ENCODE peak calls at places on chromosomes 2 and 18, in four cellular contexts. I is H1, U is GM12878, C is HepG2. N is an unnamed sample.

GRCh38 chr2:165408191-165408590 is 61.3 kb upstream of the CSRNP3 start:
- DNase-seq in U (no peak), I (no peak), C (no peak), N (no peak)

GRCh38 chr2:82344670-82345069 is 2040.1 kb upstream of the LRRTM1 start:
- DNase-seq in I (no peak), C (peak), U (no peak), N (no peak)

GRCh38 chr2:25707927-25708326 is 34.5 kb upstream of the DTNB start:
- DNase-seq in I (no peak), U (no peak), C (peak), N (no peak)

GRCh38 chr2:91442246-91442905 is 2750.9 kb downstream of the RPIA start:
- DNase-seq in C (no peak), I (peak), U (no peak), N (peak)

GRCh38 chr2:201642086-201642578 is 1.2 kb downstream of the TMEM237 start:
- DNase-seq in C (no peak), U (peak), I (no peak), N (no peak)

GRCh38 chr18:78242796-78243195 is 736.8 kb upstream of the SALL3 start:
- DNase-seq in I (no peak), C (no peak), U (no peak), N (no peak)

GRCh38 chr18:54444309-54444914 is 86.7 kb downstream of the C18orf54 start:
- DNase-seq in U (no peak), C (peak), I (peak), N (peak)

GRCh38 chr2:190959911-190960788 is 53.8 kb downstream of the STAT1 start:
- DNase-seq in C (no peak), I (no peak), U (no peak), N (no peak)

GRCh38 chr2:127535422-127535901 is at the start of gene MYO7B:
- DNase-seq in I (no peak), U (no peak), C (no peak), N (no peak)

GRCh38 chr2:70927138-70927537 is 8.6 kb upstream of the ATP6V1B1 start:
- DNase-seq in I (peak), U (no peak), C (no peak), N (no peak)

GRCh38 chr2:118847447-118848172 is at the start of gene EN1:
- DNase-seq in I (peak), U (no peak), C (no peak), N (peak)

GRCh38 chr18:45998244-45998643 is 31.1 kb upstream of the EPG5 start:
- DNase-seq in U (no peak), C (no peak), I (no peak), N (peak)

GRCh38 chr2:7053650-7054262 is 136.5 kb downstream of the RNF144A start:
- DNase-seq in C (no peak), I (no peak), U (no peak), N (no peak)

GRCh38 chr2:216082805-216083204 is 1.1 kb downstream of the TMEM169 start:
- DNase-seq in C (peak), I (no peak), U (no peak), N (no peak)

GRCh38 chr2:120393456-120393855 is 47.5 kb downstream of the INHBB start:
- DNase-seq in I (no peak), U (no peak), C (no peak), N (no peak)

GRCh38 chr18:79275461-79275860 is 120.3 kb upstream of the NFATC1 start:
- DNase-seq in I (no peak), U (no peak), C (no peak), N (no peak)

GRCh38 chr2:241983571-241984270 is 114.2 kb downstream of the RTP5 start:
- DNase-seq in I (no peak), U (no peak), C (no peak), N (no peak)

GRCh38 chr18:7593194-7593819 is 26.2 kb downstream of the PTPRM start:
- DNase-seq in U (no peak), I (no peak), C (no peak), N (no peak)

GRCh38 chr2:108978709-108979111 is 10.3 kb downstream of the EDAR start:
- DNase-seq in U (no peak), I (no peak), C (no peak), N (no peak)

GRCh38 chr18:58787750-58788149 is 76.9 kb upstream of the ZNF532 start:
- DNase-seq in I (no peak), C (no peak), U (no peak), N (no peak)

GRCh38 chr2:189674374-189675112 is at the start of gene ANKAR:
- DNase-seq in I (peak), C (peak), U (peak), N (no peak)

GRCh38 chr2:165371356-165371755 is 98.1 kb upstream of the CSRNP3 start:
- DNase-seq in C (no peak), I (no peak), U (no peak), N (no peak)

GRCh38 chr2:233259745-233260144 is 8.3 kb downstream of the ATG16L1 start:
- DNase-seq in C (no peak), U (no peak), I (no peak), N (no peak)

GRCh38 chr2:157488877-157489276 is 45.0 kb upstream of the CYTIP start:
- DNase-seq in C (no peak), I (no peak), U (no peak), N (no peak)

GRCh38 chr18:24413148-24413547 is 13.3 kb upstream of the IMPACT start:
- DNase-seq in C (no peak), I (peak), U (no peak), N (no peak)

GRCh38 chr2:101450965-101451364 is 23.9 kb downstream of the RFX8 start:
- DNase-seq in C (no peak), I (no peak), U (no peak), N (no peak)

GRCh38 chr2:100178085-100178788 is 35.8 kb upstream of the AFF3 start:
- DNase-seq in U (peak), C (peak), I (peak), N (peak)

GRCh38 chr18:21264651-21265050 is 22.6 kb downstream of the GREB1L start:
- DNase-seq in I (no peak), U (no peak), C (peak), N (no peak)

GRCh38 chr18:13620206-13620672 is 106.1 kb downstream of the FAM210A start:
- DNase-seq in U (no peak), I (no peak), C (no peak), N (no peak)

GRCh38 chr2:25887624-25888242 is 9.4 kb upstream of the ASXL2 start:
- DNase-seq in I (no peak), U (no peak), C (peak), N (no peak)

GRCh38 chr2:54635554-54636152 is 87.8 kb upstream of the EML6 start:
- DNase-seq in I (no peak), C (no peak), U (no peak), N (no peak)

GRCh38 chr2:158101384-158101926 is at the start of gene UPP2:
- DNase-seq in I (no peak), U (no peak), C (peak), N (no peak)

GRCh38 chr2:165700511-165700910 is 93.5 kb downstream of the GALNT3 start:
- DNase-seq in C (no peak), I (no peak), U (no peak), N (no peak)

GRCh38 chr2:27370816-27371620 is 602 bp downstream of the SNX17 start:
- DNase-seq in U (peak), C (no peak), I (peak), N (peak)

GRCh38 chr2:67660015-67660602 is 263.0 kb downstream of the ETAA1 start:
- DNase-seq in U (no peak), I (no peak), C (no peak), N (no peak)

GRCh38 chr2:65499216-65499615 is 66.8 kb upstream of the SPRED2 start:
- DNase-seq in C (no peak), U (no peak), I (no peak), N (no peak)

DNA sequence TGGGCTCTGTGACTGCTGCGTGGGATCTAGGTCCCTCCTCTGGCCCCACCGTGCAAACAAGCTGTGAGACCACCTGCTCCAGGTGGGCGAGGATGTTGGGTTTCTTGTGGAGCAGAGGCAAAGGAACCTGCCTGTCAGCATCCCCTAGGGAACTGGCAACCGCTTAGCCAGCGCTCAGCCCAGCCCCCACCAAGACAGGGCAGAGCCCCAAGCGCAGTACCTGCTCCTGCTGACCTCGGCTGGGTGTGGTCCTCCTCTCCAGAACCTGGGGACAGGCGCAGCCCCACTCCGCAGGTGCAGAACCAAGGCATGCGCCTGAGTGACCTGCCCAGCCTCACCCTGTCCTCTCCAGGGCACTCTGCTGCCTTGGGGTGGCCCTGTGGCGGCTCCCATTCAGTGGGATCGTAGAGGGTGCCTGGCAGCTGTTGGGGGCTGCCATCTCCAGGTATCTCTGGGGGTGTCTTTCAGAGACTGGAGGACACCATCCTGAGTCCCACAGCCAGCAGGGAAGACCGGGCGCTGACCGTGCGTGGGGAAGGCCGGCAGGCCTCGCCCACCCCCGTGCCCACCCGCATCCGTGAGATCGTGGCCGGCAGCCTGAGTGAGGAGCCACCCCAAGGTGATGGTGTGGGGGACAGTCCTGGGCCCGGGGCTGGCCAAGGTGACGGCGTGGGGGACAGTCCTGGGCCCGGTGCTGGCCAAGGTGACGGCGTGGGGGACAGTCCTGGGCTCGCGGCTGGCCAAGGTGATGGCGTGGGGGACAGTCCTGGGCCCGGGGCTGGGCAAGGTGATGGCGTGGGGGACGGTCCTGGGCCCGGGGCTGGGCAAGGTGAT is 12.3 kb downstream of the CROCC2 start:
- DNase-seq in I (peak), C (no peak), U (no peak), N (no peak)
- TF ChIP-seq BRCA1 in I (no peak), C (no peak), U (no peak), N (no peak)

DNA sequence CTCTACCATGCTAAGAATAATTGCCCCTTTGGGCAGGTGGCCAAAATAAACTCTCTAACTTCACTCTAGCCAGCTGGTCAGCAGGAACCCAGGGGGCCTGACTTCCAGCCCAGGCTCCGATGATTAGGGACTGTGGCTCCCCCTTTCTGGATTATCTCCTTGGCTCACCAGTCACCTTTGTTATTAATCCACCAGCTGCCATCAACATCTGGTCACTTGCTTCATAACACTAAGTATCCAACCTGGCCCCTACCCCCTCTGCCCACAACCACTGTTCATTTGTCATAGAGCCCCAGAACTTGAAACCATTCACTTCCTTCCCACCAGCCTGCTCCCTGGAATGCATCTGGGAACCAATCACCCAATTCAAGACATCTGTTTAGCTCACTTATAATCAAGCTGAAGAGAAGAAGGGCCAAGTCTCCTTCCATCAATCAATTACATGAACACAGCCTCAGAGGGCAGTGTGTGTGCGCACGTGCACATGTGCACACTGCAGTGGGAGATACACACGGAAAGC is 215.2 kb downstream of the ALK start:
- DNase-seq in U (no peak), I (no peak), C (no peak), N (no peak)
- TF ChIP-seq BRCA1 in U (no peak), I (no peak), C (no peak), N (no peak)

GRCh38 chr2:193114827-193115226 is 920.1 kb upstream of the TMEFF2 start:
- DNase-seq in C (no peak), I (no peak), U (no peak), N (no peak)
- TF ChIP-seq BRCA1 in C (no peak), I (no peak), U (no peak), N (no peak)

GRCh38 chr2:194103941-194104655 is 1552.9 kb upstream of the SLC39A10 start:
- DNase-seq in U (no peak), C (no peak), I (no peak), N (no peak)

GRCh38 chr2:194105358-194105757 is 1551.7 kb upstream of the SLC39A10 start:
- DNase-seq in C (no peak), I (no peak), U (no peak), N (no peak)

GRCh38 chr2:194100201-194100600 is 1556.8 kb upstream of the SLC39A10 start:
- DNase-seq in C (no peak), I (no peak), U (no peak), N (no peak)

GRCh38 chr2:194104687-194105086 is 1552.3 kb upstream of the SLC39A10 start:
- DNase-seq in U (peak), C (no peak), I (no peak), N (no peak)
- TF ChIP-seq BRCA1 in U (no peak), C (no peak), I (no peak), N (no peak)

GRCh38 chr18:62625019-62625418 is 90.3 kb upstream of the PHLPP1 start:
- DNase-seq in C (no peak), I (no peak), U (no peak), N (no peak)
- TF ChIP-seq BRCA1 in C (no peak), I (no peak), U (no peak), N (no peak)

GRCh38 chr2:649461-650342 is 27.5 kb downstream of the TMEM18 start:
- DNase-seq in I (peak), C (no peak), U (no peak), N (no peak)
- TF ChIP-seq BRCA1 in I (no peak), C (no peak), U (no peak), N (no peak)